ENCODE peak calls at places on chromosomes 1 and 21, in six cellular contexts. W is fibroblast of pulmonary artery, N is AG10803, O is AG04449, M is GM23248, A is fibroblast of villous mesenchyme. I is an unnamed sample.

GRCh38 chr1:155064109-155064812 is 721 bp downstream of the EFNA4 start:
- DNase-seq in W (no peak), N (no peak), O (no peak), M (peak; percentile 65), A (peak; percentile 17), I (peak; percentile 81)

GRCh38 chr1:161727343-161727924 is 6.1 kb downstream of the FCRLB start:
- DNase-seq in W (peak; percentile 69), N (peak; percentile 93), M (peak; percentile 85), O (no peak), A (peak; percentile 86), I (no peak)

GRCh38 chr1:245031041-245031440 is 123.7 kb upstream of the KIF26B start:
- DNase-seq in O (no peak), M (no peak), N (peak; percentile 9), A (no peak), W (no peak), I (no peak)

GRCh38 chr1:236615399-236616148 is 11.3 kb upstream of the HEATR1 start:
- DNase-seq in W (no peak), M (no peak), O (no peak), A (no peak), N (no peak), I (no peak)

GRCh38 chr1:145991799-145992412 is 4.5 kb downstream of the TXNIP start:
- DNase-seq in N (no peak), W (no peak), O (no peak), M (no peak), A (no peak), I (no peak)

GRCh38 chr1:229756666-229757065 is 130.6 kb downstream of the URB2 start:
- DNase-seq in N (peak; percentile 79), M (peak; percentile 81), W (peak; percentile 8), O (peak; percentile 16), A (peak; percentile 3), I (no peak)

GRCh38 chr1:184701821-184702220 is 52.8 kb downstream of the EDEM3 start:
- DNase-seq in A (no peak), N (no peak), M (no peak), O (no peak), W (peak; percentile 34), I (no peak)

GRCh38 chr1:190474587-190475305 is 2.9 kb downstream of the BRINP3 start:
- DNase-seq in O (no peak), M (no peak), W (no peak), N (no peak), A (no peak), I (peak; percentile 39)

GRCh38 chr21:45588086-45588825 is 46.0 kb upstream of the SLC19A1 start:
- DNase-seq in A (no peak), M (no peak), N (no peak), O (no peak), W (no peak), I (no peak)

GRCh38 chr1:59367269-59368006 is 70.5 kb downstream of the FGGY start:
- DNase-seq in N (peak; percentile 98), A (peak; percentile 97), O (peak; percentile 89), W (peak; percentile 97), M (peak; percentile 93), I (peak; percentile 58)

GRCh38 chr1:11886986-11887665 is 28.4 kb upstream of the NPPB start:
- DNase-seq in O (no peak), A (no peak), W (no peak), N (no peak), M (peak; percentile 20), I (no peak)

GRCh38 chr1:155016231-155016831 is 13.7 kb downstream of the ZBTB7B start:
- DNase-seq in N (no peak), M (no peak), A (no peak), W (no peak), O (no peak), I (no peak)

DNA sequence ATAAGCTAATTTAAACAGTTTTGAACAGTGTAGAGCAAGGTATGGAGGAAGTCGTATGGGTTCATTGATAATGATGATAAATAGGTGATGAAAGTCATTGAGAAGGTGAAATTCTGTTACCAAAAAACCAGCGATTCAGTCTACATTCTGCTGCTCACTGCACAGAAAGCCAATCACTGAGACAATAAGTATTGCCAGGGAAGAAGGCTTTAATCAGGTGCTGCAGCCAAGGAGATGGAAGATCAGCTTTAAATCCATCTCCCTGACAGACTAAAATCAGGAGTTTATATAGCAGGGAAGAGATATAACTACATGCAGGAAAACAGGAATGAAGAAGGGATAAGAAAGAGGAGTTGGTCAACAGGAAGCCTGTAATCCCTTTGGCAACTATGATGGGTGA is 361.3 kb upstream of the C1orf174 start:
- DNase-seq in M (no peak), A (no peak), O (no peak), N (no peak), W (no peak), I (no peak)
- H3K4me3 ChIP-seq in M (no peak overlapping the region), A (no peak overlapping the region), O (no peak overlapping the region), N (no peak overlapping the region), W (no peak overlapping the region), I (no peak overlapping the region)

GRCh38 chr1:61269648-61270047 is 187.3 kb downstream of the NFIA start:
- DNase-seq in O (no peak), A (no peak), N (no peak), M (no peak), W (no peak), I (no peak)
- H3K4me3 ChIP-seq in O (no peak overlapping the region), A (no peak overlapping the region), N (no peak overlapping the region), M (no peak overlapping the region), W (no peak overlapping the region), I (no peak overlapping the region)

GRCh38 chr1:26999440-26999987 is 6.0 kb downstream of the TRNP1 start:
- DNase-seq in W (peak; percentile 99), M (peak; percentile 97), N (peak; percentile 99), O (peak; percentile 96), A (peak; percentile 96), I (peak; percentile 86)

GRCh38 chr1:26996665-26997064 is 3.2 kb downstream of the TRNP1 start:
- DNase-seq in W (no peak), M (no peak), O (no peak), N (no peak), A (no peak), I (no peak)

GRCh38 chr1:27000817-27001460 is 7.4 kb downstream of the TRNP1 start:
- DNase-seq in N (peak; percentile 58), A (peak; percentile 64), M (peak; percentile 48), O (peak; percentile 74), W (peak; percentile 62), I (peak; percentile 11)

GRCh38 chr1:27000092-27000816 is 6.8 kb downstream of the TRNP1 start:
- DNase-seq in M (no peak), O (no peak), N (no peak), W (no peak), A (no peak), I (no peak)

GRCh38 chr1:26998319-26999300 is 5.1 kb downstream of the TRNP1 start:
- DNase-seq in W (no peak), N (no peak), A (no peak), M (peak; percentile 77), O (no peak), I (peak; percentile 32)
- H3K4me3 ChIP-seq in W (no peak overlapping the region), N (peak overlapping the region; percentile 44), A (no peak overlapping the region), M (peak overlapping the region; percentile 82), O (no peak overlapping the region), I (no peak overlapping the region)

GRCh38 chr1:93615201-93616150 is 66.2 kb downstream of the BCAR3 start:
- DNase-seq in N (peak; percentile 97), M (peak; percentile 89), O (no peak), A (peak; percentile 76), W (peak; percentile 71), I (peak; percentile 40)
- H3K4me3 ChIP-seq in N (no peak overlapping the region), M (peak overlapping the region; percentile 21), O (no peak overlapping the region), A (no peak overlapping the region), W (no peak overlapping the region), I (no peak overlapping the region)

GRCh38 chr1:15002325-15002724 is 151.2 kb upstream of the TMEM51 start:
- DNase-seq in M (no peak), N (no peak), O (no peak), W (no peak), A (no peak), I (no peak)

GRCh38 chr1:14999441-14999840 is 154.1 kb upstream of the TMEM51 start:
- DNase-seq in N (no peak), A (no peak), W (no peak), M (no peak), O (no peak), I (no peak)

GRCh38 chr1:15000030-15000429 is 153.5 kb upstream of the TMEM51 start:
- DNase-seq in N (no peak), M (no peak), O (no peak), W (no peak), A (no peak), I (no peak)

GRCh38 chr1:15001317-15001900 is 152.1 kb upstream of the TMEM51 start:
- DNase-seq in N (no peak), O (no peak), W (no peak), M (no peak), A (no peak), I (no peak)

DNA sequence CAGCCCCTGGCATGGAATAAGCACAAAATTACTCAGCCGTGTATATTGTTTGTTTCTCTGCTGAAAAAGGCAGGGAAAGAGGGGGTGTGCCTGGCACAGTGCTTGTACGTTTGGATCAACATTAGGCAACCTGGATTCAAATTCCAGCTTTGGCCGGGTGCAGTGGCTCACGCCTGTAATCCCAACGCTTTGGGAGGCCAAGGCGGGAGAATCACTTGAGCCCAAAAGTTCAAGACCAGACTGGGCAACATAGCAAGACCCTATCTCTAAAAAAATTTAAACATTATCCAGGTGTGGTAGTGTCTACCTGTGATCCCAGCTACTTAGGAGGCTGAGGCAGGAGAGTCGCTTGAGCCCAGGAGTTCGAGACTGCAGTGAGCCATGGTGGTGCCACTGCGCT is 152.9 kb upstream of the TMEM51 start:
- DNase-seq in A (no peak), M (no peak), O (no peak), W (no peak), N (no peak), I (no peak)
- H3K4me3 ChIP-seq in A (no peak overlapping the region), M (no peak overlapping the region), O (no peak overlapping the region), W (no peak overlapping the region), N (no peak overlapping the region), I (no peak overlapping the region)

DNA sequence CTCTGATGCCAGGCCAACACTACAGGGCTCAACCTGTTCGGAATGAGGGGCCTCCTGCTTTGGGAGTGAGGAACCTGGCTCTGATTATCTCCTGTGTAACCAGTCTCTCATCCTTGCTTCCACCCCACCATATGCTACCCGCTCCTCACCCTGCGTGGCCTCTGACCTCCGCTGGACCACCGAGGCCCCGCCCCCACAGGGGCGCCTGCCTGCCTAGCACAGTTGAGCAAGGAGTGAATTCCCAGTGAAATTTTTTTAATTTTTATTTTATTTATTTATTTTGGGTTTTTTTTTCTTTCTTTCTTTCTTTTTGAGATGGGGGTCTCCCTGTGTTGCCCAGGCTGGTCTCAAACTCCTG is 1.9 kb upstream of the GNB1 start:
- DNase-seq in O (no peak), A (no peak), N (no peak), M (no peak), W (no peak), I (no peak)
- H3K4me3 ChIP-seq in O (no peak overlapping the region), A (no peak overlapping the region), N (peak overlapping the region; percentile 74), M (no peak overlapping the region), W (no peak overlapping the region), I (no peak overlapping the region)

I was measured in hepatocyte.